ENCODE peak calls at places on chromosomes 4 and X, in seven cellular contexts. Z is hypothalamus, J is GM12878, Q is GOT3, F is D341Med, E is fibroblast of mammary gland, P is NCI-H1092. L is an unnamed sample.

GRCh38 chrX:112868586-112868985 is 28.0 kb upstream of the AMOT start:
- DNase-seq in Z (no peak), P (no peak), E (peak), J (no peak), F (no peak), Q (no peak), L (no peak)

GRCh38 chr4:168357941-168358340 is 39.4 kb upstream of the DDX60 start:
- DNase-seq in E (no peak), Z (no peak), P (no peak), Q (no peak), J (no peak), F (no peak), L (no peak)

GRCh38 chr4:76781698-76782595 is 116.0 kb downstream of the SOWAHB start:
- DNase-seq in Q (no peak), Z (no peak), P (no peak), F (no peak), E (peak), J (peak), L (no peak)

GRCh38 chr4:153513596-153513995 is 47.4 kb downstream of the TMEM131L start:
- DNase-seq in F (no peak), Q (no peak), J (no peak), E (peak), P (no peak), Z (no peak), L (no peak)

GRCh38 chrX:11791090-11791489 is 33.1 kb downstream of the MSL3 start:
- DNase-seq in Q (no peak), E (no peak), J (no peak), P (no peak), Z (no peak), F (no peak), L (no peak)

GRCh38 chr4:2811830-2812599 is 19.1 kb downstream of the SH3BP2 start:
- DNase-seq in F (no peak), P (no peak), E (peak), J (peak), Q (no peak), Z (no peak), L (peak)

GRCh38 chr4:16418814-16419213 is 192.5 kb upstream of the TAPT1 start:
- DNase-seq in F (no peak), P (no peak), Q (no peak), Z (no peak), J (no peak), E (peak), L (no peak)

GRCh38 chrX:68631331-68631730 is 16.1 kb upstream of the STARD8 start:
- DNase-seq in E (no peak), Q (no peak), J (no peak), P (no peak), Z (no peak), F (no peak), L (no peak)

GRCh38 chr4:97123573-97123972 is 1019.7 kb downstream of the STPG2 start:
- DNase-seq in F (no peak), P (no peak), Q (no peak), Z (no peak), E (no peak), J (no peak), L (no peak)

GRCh38 chrX:119790977-119791436 is 423 bp downstream of the RPL39 start:
- DNase-seq in E (peak), Q (no peak), F (no peak), P (peak), Z (no peak), J (no peak), L (no peak)

GRCh38 chr4:150234246-150234645 is 156.0 kb downstream of the DCLK2 start:
- DNase-seq in Z (no peak), F (no peak), Q (no peak), E (peak), P (no peak), J (no peak), L (no peak)

GRCh38 chrX:154599531-154599930 is 14.6 kb downstream of the CTAG1A start:
- DNase-seq in F (no peak), P (no peak), Z (no peak), Q (no peak), E (no peak), J (no peak), L (no peak)